ENCODE peak calls at places on chromosomes 2 and 18, in seven cellular contexts. R, H, V, I, U, X and J are unnamed samples.

GRCh38 chr18:3782901-3783300 is 332.9 kb downstream of the TGIF1 start:
- DNase-seq in R (no peak), H (no peak), V (no peak), I (no peak), U (no peak), X (no peak), J (peak; percentile 61)

GRCh38 chr18:50679656-50680055 is 119.8 kb downstream of the MAPK4 start:
- DNase-seq in R (no peak), H (no peak), V (no peak), I (no peak), U (no peak), X (no peak), J (no peak)

GRCh38 chr2:178997477-178997876 is 52.5 kb downstream of the CCDC141 start:
- DNase-seq in R (no peak), H (no peak), V (no peak), I (no peak), U (no peak), X (no peak), J (no peak)

GRCh38 chr18:70411307-70411706 is 122.5 kb downstream of the SOCS6 start:
- DNase-seq in R (no peak), H (no peak), V (no peak), I (no peak), U (no peak), X (no peak), J (no peak)

GRCh38 chr2:46974659-46975058 is 59.1 kb upstream of the MCFD2 start:
- DNase-seq in R (no peak), H (no peak), V (no peak), I (no peak), U (no peak), X (no peak), J (no peak)

GRCh38 chr2:32559136-32559535 is 68.7 kb upstream of the TTC27 start:
- DNase-seq in R (no peak), H (no peak), V (peak; percentile 18), I (no peak), U (no peak), X (no peak), J (peak; percentile 8)

GRCh38 chr2:152491139-152491472 is 156.1 kb downstream of the FMNL2 start:
- DNase-seq in R (no peak), H (no peak), V (no peak), I (no peak), U (peak; percentile 42), X (no peak), J (no peak)

GRCh38 chr2:110095994-110096633 is 19.5 kb downstream of the MALL start:
- DNase-seq in R (no peak), H (no peak), V (no peak), I (no peak), U (no peak), X (no peak), J (no peak)

GRCh38 chr2:164495491-164496223 is 125.6 kb downstream of the GRB14 start:
- DNase-seq in R (no peak), H (no peak), V (no peak), I (no peak), U (peak; percentile 44), X (no peak), J (peak; percentile 66)

GRCh38 chr2:225566798-225567197 is 167.3 kb downstream of the NYAP2 start:
- DNase-seq in R (no peak), H (no peak), V (peak; percentile 5), I (no peak), U (no peak), X (no peak), J (no peak)

GRCh38 chr2:234917245-234917975 is 34.4 kb upstream of the SH3BP4 start:
- DNase-seq in R (no peak), H (no peak), V (no peak), I (no peak), U (no peak), X (no peak), J (peak; percentile 48)

GRCh38 chr2:85850451-85850850 is 38.3 kb downstream of the ST3GAL5 start:
- DNase-seq in R (no peak), H (no peak), V (no peak), I (no peak), U (no peak), X (no peak), J (no peak)

GRCh38 chr2:120715941-120716340 is 19.7 kb upstream of the GLI2 start:
- DNase-seq in R (no peak), H (peak; percentile 47), V (no peak), I (no peak), U (no peak), X (no peak), J (no peak)

GRCh38 chr2:212737773-212738172 is 199.2 kb upstream of the ERBB4 start:
- DNase-seq in R (no peak), H (no peak), V (no peak), I (no peak), U (no peak), X (no peak), J (peak; percentile 29)

GRCh38 chr2:231684314-231685223 is 23.8 kb upstream of the PTMA start:
- DNase-seq in R (no peak), H (no peak), V (peak; percentile 65), I (no peak), U (no peak), X (peak; percentile 55), J (no peak)

GRCh38 chr2:12718662-12719399 is 2.1 kb downstream of the TRIB2 start:
- DNase-seq in R (peak; percentile 59), H (no peak), V (no peak), I (no peak), U (peak; percentile 30), X (peak; percentile 17), J (no peak)

GRCh38 chr2:129212337-129212958 is 767.0 kb upstream of the RAB6C start:
- DNase-seq in R (no peak), H (no peak), V (no peak), I (no peak), U (no peak), X (no peak), J (no peak)

GRCh38 chr18:67794512-67794911 is 278.0 kb upstream of the DSEL start:
- DNase-seq in R (no peak), H (no peak), V (no peak), I (no peak), U (no peak), X (no peak), J (peak; percentile 63)

GRCh38 chr2:194730266-194730665 is 926.8 kb upstream of the SLC39A10 start:
- DNase-seq in R (no peak), H (no peak), V (no peak), I (no peak), U (peak; percentile 9), X (no peak), J (no peak)

GRCh38 chr2:75136001-75136400 is 63.3 kb downstream of the TACR1 start:
- DNase-seq in R (no peak), H (no peak), V (no peak), I (no peak), U (peak; percentile 21), X (no peak), J (no peak)

GRCh38 chr2:75134802-75135201 is 64.5 kb downstream of the TACR1 start:
- DNase-seq in R (no peak), H (no peak), V (no peak), I (no peak), U (no peak), X (no peak), J (no peak)

GRCh38 chr2:75133621-75134020 is 65.7 kb downstream of the TACR1 start:
- DNase-seq in R (no peak), H (no peak), V (no peak), I (no peak), U (no peak), X (no peak), J (no peak)

GRCh38 chr2:75130171-75130570 is 69.1 kb downstream of the TACR1 start:
- DNase-seq in R (no peak), H (no peak), V (no peak), I (no peak), U (no peak), X (peak; percentile 4), J (no peak)
- TF ChIP-seq CTCF in R (peak; percentile 33), H (no peak), V (no peak), I (no peak), U (no peak), X (peak; percentile 39), J (no peak)

DNA sequence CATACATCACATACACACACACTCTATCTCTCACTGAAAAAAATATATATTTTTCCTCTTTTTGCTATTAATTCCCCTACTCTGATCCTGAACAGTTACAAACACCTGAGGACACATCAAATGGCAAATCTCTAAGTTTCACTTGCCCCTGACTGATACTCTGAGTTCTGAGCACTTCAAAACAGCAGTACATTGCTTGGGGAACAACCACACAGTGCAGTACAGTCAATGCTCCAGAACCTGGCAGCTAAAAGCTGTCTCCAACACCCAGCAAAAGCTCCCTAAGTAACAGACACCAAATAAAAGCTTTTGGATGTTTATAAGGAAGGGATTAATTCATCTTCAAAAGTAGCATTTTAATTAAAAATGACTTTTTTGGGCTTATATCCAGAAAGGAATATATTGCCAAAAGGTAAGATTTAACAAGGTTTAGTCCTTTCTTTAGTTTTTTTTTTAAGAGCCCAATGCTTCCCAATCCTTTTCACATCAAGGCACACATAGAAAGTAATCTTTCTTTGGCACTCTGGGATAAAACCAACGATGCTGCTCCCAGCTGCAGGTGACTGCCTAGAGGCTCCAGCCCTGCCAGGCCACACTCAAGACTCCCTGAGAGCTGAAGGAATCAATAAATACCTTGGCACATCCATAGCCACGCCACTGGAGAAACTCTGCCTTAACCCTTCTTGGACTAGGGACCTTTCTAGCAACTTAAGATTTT is 164.9 kb upstream of the ZFP36L2 start:
- DNase-seq in R (no peak), H (no peak), V (no peak), I (no peak), U (no peak), X (no peak), J (no peak)
- H3K4me1 ChIP-seq in R (no peaks in the 10 kb centered on the region), H (peaks cover 4% of the 10 kb centered on the region), V (peaks cover 8% of the 10 kb centered on the region), I (peaks cover 14% of the 10 kb centered on the region), U (peaks cover 7% of the 10 kb centered on the region), X (no peaks in the 10 kb centered on the region), J (peaks cover 6% of the 10 kb centered on the region)

GRCh38 chr2:215635788-215636139 is 199.9 kb upstream of the FN1 start:
- DNase-seq in R (no peak), H (no peak), V (no peak), I (no peak), U (peak; percentile 45), X (no peak), J (peak; percentile 77)
- TF ChIP-seq CTCF in R (peak; percentile 34), H (no peak), V (no peak), I (no peak), U (no peak), X (no peak), J (peak; percentile 18)

DNA sequence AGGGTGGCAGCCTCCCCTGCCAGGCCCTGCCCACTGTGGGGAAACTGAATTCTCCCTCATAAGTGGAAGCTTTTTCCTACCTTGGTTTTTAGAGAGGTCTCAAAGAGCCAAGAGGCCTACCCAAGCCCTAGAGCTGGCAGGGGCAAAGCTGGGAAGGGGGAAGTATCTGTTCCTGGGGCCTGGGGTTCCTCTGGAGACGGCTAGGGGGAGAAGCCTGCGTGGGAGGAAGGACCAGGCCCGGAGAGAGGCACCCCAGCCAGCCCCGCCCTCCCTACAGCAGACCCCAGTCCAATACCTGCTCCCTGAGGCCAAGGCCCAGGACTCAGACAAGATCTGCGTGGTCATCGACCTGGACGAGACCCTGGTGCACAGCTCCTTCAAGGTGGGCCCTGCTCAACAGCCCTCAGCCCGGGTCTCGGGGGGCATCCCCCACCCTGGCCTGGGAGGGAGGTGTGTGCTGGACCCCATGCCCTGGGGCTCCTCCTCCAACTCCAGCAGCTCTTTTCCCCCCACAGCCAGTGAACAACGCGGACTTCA is 2.2 kb downstream of the CTDSP1 start:
- DNase-seq in R (no peak), H (no peak), V (peak; percentile 24), I (no peak), U (no peak), X (no peak), J (no peak)
- H3K4me1 ChIP-seq in R (peaks cover 8% of the 10 kb centered on the region), H (peaks cover 27% of the 10 kb centered on the region), V (peaks cover 66% of the 10 kb centered on the region), I (peaks cover 24% of the 10 kb centered on the region), U (peaks cover 38% of the 10 kb centered on the region), X (peaks cover 66% of the 10 kb centered on the region), J (peaks cover 45% of the 10 kb centered on the region)